ENCODE peak calls at places on chromosomes 4 and X, in four cellular contexts. One of them, this sample, is unnamed. For H3K27me3, the result is how much of the 10 kb centered on the place peaks cover.

GRCh38 chr4:165326831-165327210 is 648 bp upstream of the MSMO1 start:
- DNase-seq in right lobe of liver: peak
- DNase-seq in IMR-90: peak
- DNase-seq in tibial artery: no peak
- DNase-seq in this sample: no peak

GRCh38 chr4:156971623-156972369 is at the start of gene PDGFC:
- DNase-seq in right lobe of liver: peak
- DNase-seq in IMR-90: peak
- DNase-seq in tibial artery: peak
- DNase-seq in this sample: peak

GRCh38 chrX:40169193-40170086 is 71.7 kb upstream of the BCOR start:
- DNase-seq in right lobe of liver: no peak
- DNase-seq in IMR-90: peak
- DNase-seq in tibial artery: peak
- DNase-seq in this sample: no peak

GRCh38 chrX:22699591-22700091 is 300.1 kb upstream of the DDX53 start:
- DNase-seq in right lobe of liver: no peak
- DNase-seq in IMR-90: peak
- DNase-seq in tibial artery: peak
- DNase-seq in this sample: no peak

GRCh38 chrX:45769919-45770582 is 569.4 kb upstream of the DIPK2B start:
- DNase-seq in right lobe of liver: peak
- DNase-seq in IMR-90: peak
- DNase-seq in tibial artery: peak
- DNase-seq in this sample: peak

GRCh38 chr4:76601791-76602190 is 166.8 kb downstream of the SHROOM3 start:
- DNase-seq in right lobe of liver: no peak
- DNase-seq in IMR-90: peak
- DNase-seq in tibial artery: no peak
- DNase-seq in this sample: no peak

GRCh38 chr4:24857996-24858395 is 54.8 kb downstream of the CCDC149 start:
- DNase-seq in right lobe of liver: no peak
- DNase-seq in IMR-90: peak
- DNase-seq in tibial artery: no peak
- DNase-seq in this sample: no peak

GRCh38 chr4:5566526-5566925 is 141.8 kb downstream of the EVC2 start:
- DNase-seq in right lobe of liver: no peak
- DNase-seq in IMR-90: no peak
- DNase-seq in tibial artery: no peak
- DNase-seq in this sample: no peak

GRCh38 chrX:130179170-130179569 is 7.4 kb downstream of the RAB33A start:
- DNase-seq in right lobe of liver: no peak
- DNase-seq in IMR-90: no peak
- DNase-seq in tibial artery: no peak
- DNase-seq in this sample: no peak

GRCh38 chr4:101348367-101348827 is 1.1 kb upstream of the PPP3CA start:
- DNase-seq in right lobe of liver: no peak
- DNase-seq in IMR-90: peak
- DNase-seq in tibial artery: no peak
- DNase-seq in this sample: peak

GRCh38 chrX:144717682-144718081 is 529.6 kb upstream of the SPANXN1 start:
- DNase-seq in right lobe of liver: no peak
- DNase-seq in IMR-90: no peak
- DNase-seq in tibial artery: no peak
- DNase-seq in this sample: no peak

GRCh38 chr4:66923081-66923865 is 622.0 kb downstream of the CENPC start:
- DNase-seq in right lobe of liver: no peak
- DNase-seq in IMR-90: no peak
- DNase-seq in tibial artery: no peak
- DNase-seq in this sample: no peak

GRCh38 chrX:21723097-21723496 is 34.8 kb downstream of the SMPX start:
- DNase-seq in right lobe of liver: no peak
- DNase-seq in IMR-90: peak
- DNase-seq in tibial artery: no peak
- DNase-seq in this sample: no peak

GRCh38 chrX:136780241-136780640 is 491 bp downstream of the ARHGEF6 start:
- DNase-seq in right lobe of liver: no peak
- DNase-seq in IMR-90: no peak
- DNase-seq in tibial artery: no peak
- DNase-seq in this sample: no peak

GRCh38 chr4:77433102-77433733 is 172.4 kb upstream of the CXCL13 start:
- DNase-seq in right lobe of liver: no peak
- DNase-seq in IMR-90: peak
- DNase-seq in tibial artery: no peak
- DNase-seq in this sample: no peak

GRCh38 chrX:136540226-136540625 is 8.2 kb downstream of the VGLL1 start:
- DNase-seq in right lobe of liver: no peak
- DNase-seq in IMR-90: no peak
- DNase-seq in tibial artery: no peak
- DNase-seq in this sample: no peak

GRCh38 chr4:105633241-105633640 is 75.2 kb downstream of the INTS12 start:
- DNase-seq in right lobe of liver: no peak
- DNase-seq in IMR-90: no peak
- DNase-seq in tibial artery: no peak
- DNase-seq in this sample: no peak

GRCh38 chr4:1325681-1326635 is 21.1 kb upstream of the UVSSA start:
- DNase-seq in right lobe of liver: no peak
- DNase-seq in IMR-90: no peak
- DNase-seq in tibial artery: no peak
- DNase-seq in this sample: no peak

GRCh38 chr4:223913-224497 is 81.3 kb downstream of the ZNF732 start:
- DNase-seq in right lobe of liver: no peak
- DNase-seq in IMR-90: no peak
- DNase-seq in tibial artery: no peak
- DNase-seq in this sample: no peak

GRCh38 chr4:1055721-1056590 is 44.5 kb downstream of the FGFRL1 start:
- DNase-seq in right lobe of liver: peak
- DNase-seq in IMR-90: peak
- DNase-seq in tibial artery: peak
- DNase-seq in this sample: no peak

GRCh38 chrX:17860811-17861495 is at the start of gene RAI2:
- DNase-seq in right lobe of liver: no peak
- DNase-seq in IMR-90: no peak
- DNase-seq in tibial artery: no peak
- DNase-seq in this sample: peak

GRCh38 chrX:9821581-9821980 is 35.4 kb downstream of the SHROOM2 start:
- DNase-seq in right lobe of liver: no peak
- DNase-seq in IMR-90: no peak
- DNase-seq in tibial artery: no peak
- DNase-seq in this sample: no peak

GRCh38 chr4:3346146-3346545 is 53.3 kb downstream of the RGS12 start:
- DNase-seq in right lobe of liver: peak
- DNase-seq in IMR-90: peak
- DNase-seq in tibial artery: no peak
- DNase-seq in this sample: no peak

GRCh38 chr4:87499415-87500106 is 29.6 kb downstream of the SPARCL1 start:
- DNase-seq in right lobe of liver: no peak
- DNase-seq in IMR-90: no peak
- DNase-seq in tibial artery: no peak
- DNase-seq in this sample: no peak

GRCh38 chr4:183727482-183727881 is 68.4 kb downstream of the TRAPPC11 start:
- DNase-seq in right lobe of liver: no peak
- DNase-seq in IMR-90: no peak
- DNase-seq in tibial artery: no peak
- DNase-seq in this sample: no peak

GRCh38 chr4:110631582-110632505 is 9.0 kb upstream of the PITX2 start:
- DNase-seq in right lobe of liver: peak
- DNase-seq in IMR-90: peak
- DNase-seq in tibial artery: no peak
- DNase-seq in this sample: peak

GRCh38 chr4:6205584-6205965 is 5.2 kb upstream of the JAKMIP1 start:
- DNase-seq in right lobe of liver: peak
- DNase-seq in IMR-90: no peak
- DNase-seq in tibial artery: peak
- DNase-seq in this sample: no peak

GRCh38 chr4:168817418-168817817 is 192.6 kb downstream of the CBR4 start:
- DNase-seq in right lobe of liver: no peak
- DNase-seq in IMR-90: no peak
- DNase-seq in tibial artery: no peak
- DNase-seq in this sample: no peak
- H3K4me3 ChIP-seq in right lobe of liver: no peak
- H3K4me3 ChIP-seq in IMR-90: no peak
- H3K4me3 ChIP-seq in tibial artery: peak
- H3K4me3 ChIP-seq in this sample: peak

GRCh38 chrX:72308209-72308565 is 2.5 kb upstream of the CITED1 start:
- DNase-seq in right lobe of liver: no peak
- DNase-seq in IMR-90: no peak
- DNase-seq in tibial artery: no peak
- DNase-seq in this sample: no peak

GRCh38 chrX:72306085-72306801 is 529 bp upstream of the CITED1 start:
- DNase-seq in right lobe of liver: no peak
- DNase-seq in IMR-90: no peak
- DNase-seq in tibial artery: no peak
- DNase-seq in this sample: no peak

GRCh38 chrX:72307646-72308051 is 1.9 kb upstream of the CITED1 start:
- DNase-seq in right lobe of liver: no peak
- DNase-seq in IMR-90: no peak
- DNase-seq in tibial artery: no peak
- DNase-seq in this sample: no peak

GRCh38 chrX:72305286-72306084 is at the start of gene CITED1:
- DNase-seq in right lobe of liver: no peak
- DNase-seq in IMR-90: no peak
- DNase-seq in tibial artery: peak
- DNase-seq in this sample: no peak

DNA sequence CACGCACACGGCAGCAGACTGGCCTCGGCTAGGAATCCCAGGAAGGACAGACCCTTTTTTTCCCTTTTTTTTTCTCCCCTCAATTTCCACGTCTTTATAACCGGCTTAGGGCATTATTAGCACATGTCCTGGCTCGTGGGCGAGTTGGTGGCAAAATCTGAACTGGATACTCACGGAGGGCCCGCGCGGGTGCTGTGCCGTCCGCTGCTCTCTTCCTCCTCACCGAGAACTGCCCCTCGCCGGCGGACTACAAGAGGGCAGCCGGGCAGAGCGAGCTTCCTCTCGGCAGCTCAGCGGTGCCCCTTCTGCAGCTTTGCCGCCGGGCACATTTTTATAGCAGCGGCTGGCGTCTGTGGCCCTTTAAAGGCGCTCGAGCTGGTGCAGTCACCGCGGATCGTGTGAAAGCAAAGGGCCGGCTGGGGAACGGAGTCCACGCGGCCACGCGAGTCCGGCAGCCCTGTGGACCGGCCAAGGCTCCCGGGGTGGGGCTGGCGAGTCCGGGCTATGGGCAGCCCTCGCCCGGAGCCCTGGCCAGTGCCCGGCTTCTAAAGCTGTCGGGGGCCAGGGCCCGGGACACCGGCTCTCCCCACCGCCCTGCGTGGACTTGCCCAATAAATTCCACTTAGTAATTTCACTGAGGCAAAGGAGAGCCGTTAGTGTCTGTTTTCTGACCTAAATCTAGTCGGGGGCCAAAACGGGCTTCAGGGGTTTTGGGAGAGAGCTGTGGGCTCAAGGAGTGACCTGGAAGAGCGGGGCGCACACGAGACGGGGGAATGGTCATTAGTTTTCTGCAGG is 1.3 kb upstream of the CITED1 start:
- DNase-seq in right lobe of liver: peak
- DNase-seq in IMR-90: peak
- DNase-seq in tibial artery: peak
- DNase-seq in this sample: peak
- H3K27me3 ChIP-seq in right lobe of liver: under half
- H3K27me3 ChIP-seq in IMR-90: half or more
- H3K27me3 ChIP-seq in tibial artery: under half
- H3K27me3 ChIP-seq in this sample: under half

DNA sequence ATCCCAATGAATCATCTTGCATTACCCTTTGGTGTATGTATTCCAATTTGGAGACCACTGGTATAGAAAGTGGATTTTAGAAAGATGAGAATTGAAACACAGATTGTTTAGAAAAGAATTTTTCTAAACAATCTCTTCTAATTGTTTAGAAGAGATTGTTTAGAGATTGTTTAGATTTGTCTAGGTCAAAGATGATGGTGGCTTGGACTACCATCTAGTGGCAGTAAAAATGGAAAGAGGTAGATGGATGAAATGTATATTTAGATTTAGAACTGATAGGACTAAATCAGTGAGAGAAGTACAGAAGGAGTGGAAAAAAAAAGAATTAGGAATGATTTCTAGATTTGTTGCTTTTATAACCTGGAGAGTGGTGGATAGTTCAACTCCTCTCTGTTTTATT is 70.6 kb downstream of the ARSJ start:
- DNase-seq in right lobe of liver: no peak
- DNase-seq in IMR-90: no peak
- DNase-seq in tibial artery: no peak
- DNase-seq in this sample: no peak
- TF ChIP-seq CTCF in right lobe of liver: peak
- TF ChIP-seq CTCF in IMR-90: no peak
- TF ChIP-seq CTCF in tibial artery: no peak
- TF ChIP-seq CTCF in this sample: peak

GRCh38 chr4:59814402-59814801 is 1385.7 kb upstream of the ADGRL3 start:
- DNase-seq in right lobe of liver: no peak
- DNase-seq in IMR-90: no peak
- DNase-seq in tibial artery: no peak
- DNase-seq in this sample: no peak

DNA sequence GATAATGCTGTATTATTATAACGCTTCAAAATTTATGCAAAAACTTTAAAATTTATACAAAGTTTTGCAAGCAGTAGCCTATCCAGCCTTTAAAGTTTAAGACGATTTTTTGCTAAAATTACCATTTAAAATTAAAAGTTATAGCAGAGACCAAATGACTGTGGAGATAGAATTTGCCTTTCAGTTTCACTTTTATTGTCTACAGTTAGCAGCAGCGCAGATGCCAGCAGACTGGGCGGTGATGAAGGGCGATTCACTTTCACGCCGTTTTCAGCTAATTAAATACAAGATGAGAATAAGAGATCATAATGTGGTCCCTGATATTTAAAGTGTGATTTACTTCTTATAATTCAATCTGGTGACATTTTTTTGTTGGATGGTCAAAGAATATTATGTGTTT is 1381.5 kb upstream of the ADGRL3 start:
- DNase-seq in right lobe of liver: no peak
- DNase-seq in IMR-90: no peak
- DNase-seq in tibial artery: no peak
- DNase-seq in this sample: no peak
- H3K4me3 ChIP-seq in right lobe of liver: peak
- H3K4me3 ChIP-seq in IMR-90: no peak
- H3K4me3 ChIP-seq in tibial artery: no peak
- H3K4me3 ChIP-seq in this sample: no peak

This sample was measured in left ventricle myocardium inferior.